ENCODE peak calls at places on chromosomes 13 and 19, in ten cellular contexts. One of them, this sample, is unnamed.

GRCh38 chr13:31982540-31982939 is 49.0 kb upstream of the FRY start:
- DNase-seq in retinal pigment epithelial cell: peak
- DNase-seq in BJ: peak
- DNase-seq in lower leg skin: peak
- DNase-seq in mucosa of descending colon: peak
- DNase-seq in ascending aorta: peak
- DNase-seq in naive thymus-derived CD8-positive, alpha-beta T cell: no peak
- DNase-seq in LoVo: peak
- DNase-seq in stimulated activated CD4-positive, alpha-beta T cell treated with anti-CD3 and anti-CD28 coated beads, TNF-alpha, amount 100 ng/mL, for 48 hours: no peak
- DNase-seq in LNCaP clone FGC: peak
- DNase-seq in this sample: peak

GRCh38 chr13:96836733-96837132 is 157.5 kb downstream of the OXGR1 start:
- DNase-seq in retinal pigment epithelial cell: no peak
- DNase-seq in BJ: no peak
- DNase-seq in lower leg skin: no peak
- DNase-seq in mucosa of descending colon: no peak
- DNase-seq in ascending aorta: no peak
- DNase-seq in naive thymus-derived CD8-positive, alpha-beta T cell: no peak
- DNase-seq in LoVo: no peak
- DNase-seq in stimulated activated CD4-positive, alpha-beta T cell treated with anti-CD3 and anti-CD28 coated beads, TNF-alpha, amount 100 ng/mL, for 48 hours: no peak
- DNase-seq in LNCaP clone FGC: no peak
- DNase-seq in this sample: no peak

GRCh38 chr13:21998279-21998678 is 327.4 kb downstream of the FGF9 start:
- DNase-seq in retinal pigment epithelial cell: no peak
- DNase-seq in BJ: no peak
- DNase-seq in lower leg skin: no peak
- DNase-seq in mucosa of descending colon: no peak
- DNase-seq in ascending aorta: no peak
- DNase-seq in naive thymus-derived CD8-positive, alpha-beta T cell: no peak
- DNase-seq in LoVo: peak
- DNase-seq in stimulated activated CD4-positive, alpha-beta T cell treated with anti-CD3 and anti-CD28 coated beads, TNF-alpha, amount 100 ng/mL, for 48 hours: no peak
- DNase-seq in LNCaP clone FGC: no peak
- DNase-seq in this sample: no peak

GRCh38 chr19:39057615-39058014 is 25.3 kb upstream of the FBXO27 start:
- DNase-seq in retinal pigment epithelial cell: no peak
- DNase-seq in BJ: no peak
- DNase-seq in lower leg skin: no peak
- DNase-seq in mucosa of descending colon: no peak
- DNase-seq in ascending aorta: no peak
- DNase-seq in naive thymus-derived CD8-positive, alpha-beta T cell: no peak
- DNase-seq in LoVo: no peak
- DNase-seq in stimulated activated CD4-positive, alpha-beta T cell treated with anti-CD3 and anti-CD28 coated beads, TNF-alpha, amount 100 ng/mL, for 48 hours: no peak
- DNase-seq in LNCaP clone FGC: no peak
- DNase-seq in this sample: no peak

GRCh38 chr19:10516064-10516385 is 1.2 kb downstream of the S1PR5 start:
- DNase-seq in retinal pigment epithelial cell: no peak
- DNase-seq in BJ: no peak
- DNase-seq in lower leg skin: no peak
- DNase-seq in mucosa of descending colon: no peak
- DNase-seq in ascending aorta: no peak
- DNase-seq in naive thymus-derived CD8-positive, alpha-beta T cell: peak
- DNase-seq in LoVo: no peak
- DNase-seq in stimulated activated CD4-positive, alpha-beta T cell treated with anti-CD3 and anti-CD28 coated beads, TNF-alpha, amount 100 ng/mL, for 48 hours: no peak
- DNase-seq in LNCaP clone FGC: no peak
- DNase-seq in this sample: no peak

GRCh38 chr13:99617474-99618255 is 116.4 kb downstream of the TM9SF2 start:
- DNase-seq in retinal pigment epithelial cell: no peak
- DNase-seq in BJ: no peak
- DNase-seq in lower leg skin: no peak
- DNase-seq in mucosa of descending colon: no peak
- DNase-seq in ascending aorta: no peak
- DNase-seq in naive thymus-derived CD8-positive, alpha-beta T cell: no peak
- DNase-seq in LoVo: no peak
- DNase-seq in stimulated activated CD4-positive, alpha-beta T cell treated with anti-CD3 and anti-CD28 coated beads, TNF-alpha, amount 100 ng/mL, for 48 hours: no peak
- DNase-seq in LNCaP clone FGC: no peak
- DNase-seq in this sample: peak

GRCh38 chr13:55266644-55267043 is 1874.1 kb upstream of the PRR20A start:
- DNase-seq in retinal pigment epithelial cell: no peak
- DNase-seq in BJ: no peak
- DNase-seq in lower leg skin: no peak
- DNase-seq in mucosa of descending colon: no peak
- DNase-seq in ascending aorta: no peak
- DNase-seq in naive thymus-derived CD8-positive, alpha-beta T cell: no peak
- DNase-seq in LoVo: no peak
- DNase-seq in stimulated activated CD4-positive, alpha-beta T cell treated with anti-CD3 and anti-CD28 coated beads, TNF-alpha, amount 100 ng/mL, for 48 hours: no peak
- DNase-seq in LNCaP clone FGC: no peak
- DNase-seq in this sample: no peak

GRCh38 chr19:4329858-4330257 is 8.8 kb downstream of the STAP2 start:
- DNase-seq in retinal pigment epithelial cell: no peak
- DNase-seq in BJ: no peak
- DNase-seq in lower leg skin: no peak
- DNase-seq in mucosa of descending colon: no peak
- DNase-seq in ascending aorta: no peak
- DNase-seq in naive thymus-derived CD8-positive, alpha-beta T cell: no peak
- DNase-seq in LoVo: no peak
- DNase-seq in stimulated activated CD4-positive, alpha-beta T cell treated with anti-CD3 and anti-CD28 coated beads, TNF-alpha, amount 100 ng/mL, for 48 hours: no peak
- DNase-seq in LNCaP clone FGC: no peak
- DNase-seq in this sample: no peak

GRCh38 chr13:96871470-96871869 is 122.8 kb downstream of the OXGR1 start:
- DNase-seq in retinal pigment epithelial cell: no peak
- DNase-seq in BJ: no peak
- DNase-seq in lower leg skin: no peak
- DNase-seq in mucosa of descending colon: no peak
- DNase-seq in ascending aorta: no peak
- DNase-seq in naive thymus-derived CD8-positive, alpha-beta T cell: no peak
- DNase-seq in LoVo: no peak
- DNase-seq in stimulated activated CD4-positive, alpha-beta T cell treated with anti-CD3 and anti-CD28 coated beads, TNF-alpha, amount 100 ng/mL, for 48 hours: no peak
- DNase-seq in LNCaP clone FGC: no peak
- DNase-seq in this sample: no peak

GRCh38 chr19:3599776-3600183 is 6.9 kb downstream of the TBXA2R start:
- DNase-seq in retinal pigment epithelial cell: no peak
- DNase-seq in BJ: no peak
- DNase-seq in lower leg skin: no peak
- DNase-seq in mucosa of descending colon: no peak
- DNase-seq in ascending aorta: no peak
- DNase-seq in naive thymus-derived CD8-positive, alpha-beta T cell: no peak
- DNase-seq in LoVo: no peak
- DNase-seq in stimulated activated CD4-positive, alpha-beta T cell treated with anti-CD3 and anti-CD28 coated beads, TNF-alpha, amount 100 ng/mL, for 48 hours: no peak
- DNase-seq in LNCaP clone FGC: no peak
- DNase-seq in this sample: no peak

GRCh38 chr19:42596391-42597071 is 1.8 kb upstream of the CEACAM8 start:
- DNase-seq in retinal pigment epithelial cell: no peak
- DNase-seq in BJ: no peak
- DNase-seq in lower leg skin: no peak
- DNase-seq in mucosa of descending colon: peak
- DNase-seq in ascending aorta: no peak
- DNase-seq in naive thymus-derived CD8-positive, alpha-beta T cell: peak
- DNase-seq in LoVo: peak
- DNase-seq in stimulated activated CD4-positive, alpha-beta T cell treated with anti-CD3 and anti-CD28 coated beads, TNF-alpha, amount 100 ng/mL, for 48 hours: no peak
- DNase-seq in LNCaP clone FGC: no peak
- DNase-seq in this sample: no peak

GRCh38 chr13:33213797-33214196 is 71.8 kb downstream of the STARD13 start:
- DNase-seq in retinal pigment epithelial cell: no peak
- DNase-seq in BJ: no peak
- DNase-seq in lower leg skin: no peak
- DNase-seq in mucosa of descending colon: no peak
- DNase-seq in ascending aorta: no peak
- DNase-seq in naive thymus-derived CD8-positive, alpha-beta T cell: no peak
- DNase-seq in LoVo: no peak
- DNase-seq in stimulated activated CD4-positive, alpha-beta T cell treated with anti-CD3 and anti-CD28 coated beads, TNF-alpha, amount 100 ng/mL, for 48 hours: no peak
- DNase-seq in LNCaP clone FGC: no peak
- DNase-seq in this sample: no peak

GRCh38 chr13:26300140-26300539 is 46.2 kb downstream of the CDK8 start:
- DNase-seq in retinal pigment epithelial cell: peak
- DNase-seq in BJ: peak
- DNase-seq in lower leg skin: no peak
- DNase-seq in mucosa of descending colon: no peak
- DNase-seq in ascending aorta: no peak
- DNase-seq in naive thymus-derived CD8-positive, alpha-beta T cell: no peak
- DNase-seq in LoVo: no peak
- DNase-seq in stimulated activated CD4-positive, alpha-beta T cell treated with anti-CD3 and anti-CD28 coated beads, TNF-alpha, amount 100 ng/mL, for 48 hours: no peak
- DNase-seq in LNCaP clone FGC: no peak
- DNase-seq in this sample: no peak

GRCh38 chr13:30466358-30466714 is 600 bp upstream of the HMGB1 start:
- DNase-seq in retinal pigment epithelial cell: no peak
- DNase-seq in BJ: no peak
- DNase-seq in lower leg skin: no peak
- DNase-seq in mucosa of descending colon: no peak
- DNase-seq in ascending aorta: no peak
- DNase-seq in naive thymus-derived CD8-positive, alpha-beta T cell: no peak
- DNase-seq in LoVo: no peak
- DNase-seq in stimulated activated CD4-positive, alpha-beta T cell treated with anti-CD3 and anti-CD28 coated beads, TNF-alpha, amount 100 ng/mL, for 48 hours: peak
- DNase-seq in LNCaP clone FGC: no peak
- DNase-seq in this sample: no peak

GRCh38 chr13:97879646-97880297 is 73.7 kb upstream of the IPO5 start:
- DNase-seq in retinal pigment epithelial cell: peak
- DNase-seq in BJ: peak
- DNase-seq in lower leg skin: no peak
- DNase-seq in mucosa of descending colon: no peak
- DNase-seq in ascending aorta: no peak
- DNase-seq in naive thymus-derived CD8-positive, alpha-beta T cell: no peak
- DNase-seq in LoVo: no peak
- DNase-seq in stimulated activated CD4-positive, alpha-beta T cell treated with anti-CD3 and anti-CD28 coated beads, TNF-alpha, amount 100 ng/mL, for 48 hours: no peak
- DNase-seq in LNCaP clone FGC: no peak
- DNase-seq in this sample: no peak

GRCh38 chr13:90485441-90485840 is 862.0 kb upstream of the MIR17HG start:
- DNase-seq in retinal pigment epithelial cell: peak
- DNase-seq in BJ: peak
- DNase-seq in lower leg skin: peak
- DNase-seq in mucosa of descending colon: no peak
- DNase-seq in ascending aorta: no peak
- DNase-seq in naive thymus-derived CD8-positive, alpha-beta T cell: no peak
- DNase-seq in LoVo: peak
- DNase-seq in stimulated activated CD4-positive, alpha-beta T cell treated with anti-CD3 and anti-CD28 coated beads, TNF-alpha, amount 100 ng/mL, for 48 hours: no peak
- DNase-seq in LNCaP clone FGC: no peak
- DNase-seq in this sample: peak

GRCh38 chr13:42474954-42475353 is 99.0 kb upstream of the TNFSF11 start:
- DNase-seq in retinal pigment epithelial cell: no peak
- DNase-seq in BJ: no peak
- DNase-seq in lower leg skin: no peak
- DNase-seq in mucosa of descending colon: no peak
- DNase-seq in ascending aorta: no peak
- DNase-seq in naive thymus-derived CD8-positive, alpha-beta T cell: no peak
- DNase-seq in LoVo: no peak
- DNase-seq in stimulated activated CD4-positive, alpha-beta T cell treated with anti-CD3 and anti-CD28 coated beads, TNF-alpha, amount 100 ng/mL, for 48 hours: no peak
- DNase-seq in LNCaP clone FGC: no peak
- DNase-seq in this sample: peak

GRCh38 chr19:48914181-48914580 is 14.1 kb downstream of the NUCB1 start:
- DNase-seq in retinal pigment epithelial cell: no peak
- DNase-seq in BJ: no peak
- DNase-seq in lower leg skin: no peak
- DNase-seq in mucosa of descending colon: no peak
- DNase-seq in ascending aorta: no peak
- DNase-seq in naive thymus-derived CD8-positive, alpha-beta T cell: no peak
- DNase-seq in LoVo: no peak
- DNase-seq in stimulated activated CD4-positive, alpha-beta T cell treated with anti-CD3 and anti-CD28 coated beads, TNF-alpha, amount 100 ng/mL, for 48 hours: no peak
- DNase-seq in LNCaP clone FGC: no peak
- DNase-seq in this sample: no peak

GRCh38 chr19:53130506-53130905 is 2.2 kb downstream of the ZNF415 start:
- DNase-seq in retinal pigment epithelial cell: no peak
- DNase-seq in BJ: no peak
- DNase-seq in lower leg skin: no peak
- DNase-seq in mucosa of descending colon: no peak
- DNase-seq in ascending aorta: no peak
- DNase-seq in naive thymus-derived CD8-positive, alpha-beta T cell: no peak
- DNase-seq in LoVo: no peak
- DNase-seq in stimulated activated CD4-positive, alpha-beta T cell treated with anti-CD3 and anti-CD28 coated beads, TNF-alpha, amount 100 ng/mL, for 48 hours: no peak
- DNase-seq in LNCaP clone FGC: no peak
- DNase-seq in this sample: no peak

GRCh38 chr13:100129605-100130004 is 40.7 kb downstream of the PCCA start:
- DNase-seq in retinal pigment epithelial cell: no peak
- DNase-seq in BJ: no peak
- DNase-seq in lower leg skin: no peak
- DNase-seq in mucosa of descending colon: no peak
- DNase-seq in ascending aorta: no peak
- DNase-seq in naive thymus-derived CD8-positive, alpha-beta T cell: no peak
- DNase-seq in LoVo: no peak
- DNase-seq in stimulated activated CD4-positive, alpha-beta T cell treated with anti-CD3 and anti-CD28 coated beads, TNF-alpha, amount 100 ng/mL, for 48 hours: no peak
- DNase-seq in LNCaP clone FGC: no peak
- DNase-seq in this sample: no peak

GRCh38 chr19:15304140-15304705 is 28.1 kb downstream of the BRD4 start:
- DNase-seq in retinal pigment epithelial cell: no peak
- DNase-seq in BJ: no peak
- DNase-seq in lower leg skin: no peak
- DNase-seq in mucosa of descending colon: no peak
- DNase-seq in ascending aorta: no peak
- DNase-seq in naive thymus-derived CD8-positive, alpha-beta T cell: no peak
- DNase-seq in LoVo: no peak
- DNase-seq in stimulated activated CD4-positive, alpha-beta T cell treated with anti-CD3 and anti-CD28 coated beads, TNF-alpha, amount 100 ng/mL, for 48 hours: peak
- DNase-seq in LNCaP clone FGC: peak
- DNase-seq in this sample: peak

GRCh38 chr13:78595819-78596700 is 7.3 kb downstream of the POU4F1 start:
- DNase-seq in retinal pigment epithelial cell: no peak
- DNase-seq in BJ: no peak
- DNase-seq in lower leg skin: no peak
- DNase-seq in mucosa of descending colon: no peak
- DNase-seq in ascending aorta: no peak
- DNase-seq in naive thymus-derived CD8-positive, alpha-beta T cell: no peak
- DNase-seq in LoVo: no peak
- DNase-seq in stimulated activated CD4-positive, alpha-beta T cell treated with anti-CD3 and anti-CD28 coated beads, TNF-alpha, amount 100 ng/mL, for 48 hours: no peak
- DNase-seq in LNCaP clone FGC: no peak
- DNase-seq in this sample: no peak

GRCh38 chr13:98050041-98050466 is 92.8 kb upstream of the FARP1 start:
- DNase-seq in retinal pigment epithelial cell: no peak
- DNase-seq in BJ: no peak
- DNase-seq in lower leg skin: no peak
- DNase-seq in mucosa of descending colon: no peak
- DNase-seq in ascending aorta: no peak
- DNase-seq in naive thymus-derived CD8-positive, alpha-beta T cell: no peak
- DNase-seq in LoVo: peak
- DNase-seq in stimulated activated CD4-positive, alpha-beta T cell treated with anti-CD3 and anti-CD28 coated beads, TNF-alpha, amount 100 ng/mL, for 48 hours: no peak
- DNase-seq in LNCaP clone FGC: peak
- DNase-seq in this sample: peak

This sample was measured in NCI-H460.